ENCODE peak calls at places on chromosomes 16 and 17, in eight cellular contexts. H is mucosa of gallbladder; D is Daoy; X is activated naive CD4-positive, alpha-beta T cell treated with anti-CD3 and anti-CD28 coated beads, Interleukin-2, amount 50 U/mL, for 72 hours; S is lower leg skin; Y is nucleus accumbens; U is germinal center; R is NT2/D1. V is an unnamed sample.

GRCh38 chr16:79018952-79019506 is 581.5 kb downstream of the MAF start:
- DNase-seq in H (no peak), D (no peak), X (no peak), S (peak), Y (no peak), U (no peak), R (no peak), V (no peak)

GRCh38 chr16:81873843-81874752 is 95.0 kb downstream of the PLCG2 start:
- DNase-seq in H (peak), D (peak), X (no peak), S (no peak), Y (no peak), U (peak), R (no peak), V (peak)

GRCh38 chr16:24255446-24256352 is at the start of gene CACNG3:
- DNase-seq in H (peak), D (peak), X (no peak), S (no peak), Y (peak), U (peak), R (peak), V (peak)

GRCh38 chr17:29561541-29562517 is 5.0 kb downstream of the ABHD15 start:
- DNase-seq in H (no peak), D (no peak), X (no peak), S (peak), Y (no peak), U (no peak), R (no peak), V (peak)

GRCh38 chr16:77897038-77897437 is 108.7 kb downstream of the VAT1L start:
- DNase-seq in H (no peak), D (no peak), X (no peak), S (no peak), Y (no peak), U (no peak), R (no peak), V (no peak)

GRCh38 chr16:7319514-7319913 is 13.1 kb upstream of the RBFOX1 start:
- DNase-seq in H (no peak), D (no peak), X (no peak), S (no peak), Y (no peak), U (no peak), R (no peak), V (no peak)

GRCh38 chr17:32610943-32611342 is 124.2 kb downstream of the CDK5R1 start:
- DNase-seq in H (no peak), D (no peak), X (no peak), S (no peak), Y (no peak), U (no peak), R (no peak), V (no peak)

GRCh38 chr16:87044031-87044380 is 273.2 kb downstream of the C16orf95 start:
- DNase-seq in H (no peak), D (no peak), X (no peak), S (no peak), Y (no peak), U (no peak), R (no peak), V (no peak)

GRCh38 chr16:81567987-81568748 is 123.6 kb downstream of the CMIP start:
- DNase-seq in H (peak), D (peak), X (peak), S (no peak), Y (no peak), U (no peak), R (no peak), V (peak)

GRCh38 chr17:6494239-6494941 is 50.1 kb downstream of the PIMREG start:
- DNase-seq in H (no peak), D (no peak), X (peak), S (no peak), Y (no peak), U (no peak), R (no peak), V (no peak)

V was measured in small intestine.